ENCODE peak calls at places on chromosomes 2 and 18, in four cellular contexts. O is adrenal gland, B is pancreas, L is foreskin keratinocyte. W is an unnamed sample. For H3K4me1, the result is how much of the 10 kb centered on the place peaks cover.

GRCh38 chr2:173764094-173764493 is 201.1 kb downstream of the SP3 start:
- DNase-seq in O (no peak), B (no peak), L (no peak), W (no peak)

GRCh38 chr2:28477087-28477486 is 18.8 kb upstream of the PLB1 start:
- DNase-seq in O (no peak), B (no peak), L (no peak), W (no peak)

GRCh38 chr2:166361351-166362153 is 14.2 kb downstream of the SCN9A start:
- DNase-seq in O (no peak), B (no peak), L (no peak), W (peak)

GRCh38 chr2:68766378-68766845 is 31.8 kb downstream of the ARHGAP25 start:
- DNase-seq in O (peak), B (no peak), L (peak), W (peak)

GRCh38 chr2:133167990-133168389 is 400.3 kb downstream of the NCKAP5 start:
- DNase-seq in O (no peak), B (no peak), L (no peak), W (no peak)

GRCh38 chr18:45423664-45424063 is 191.6 kb upstream of the SLC14A2 start:
- DNase-seq in O (no peak), B (no peak), L (no peak), W (no peak)

GRCh38 chr2:239348563-239349447 is 52.0 kb downstream of the HDAC4 start:
- DNase-seq in O (no peak), B (no peak), L (no peak), W (no peak)

GRCh38 chr2:141889788-141890187 is 241.0 kb downstream of the LRP1B start:
- DNase-seq in O (no peak), B (no peak), L (no peak), W (no peak)

GRCh38 chr2:63737085-63737701 is 104.5 kb upstream of the UGP2 start:
- DNase-seq in O (peak), B (no peak), L (peak), W (no peak)

GRCh38 chr18:55251186-55251995 is 292.1 kb upstream of the CCDC68 start:
- DNase-seq in O (no peak), B (no peak), L (no peak), W (peak)

GRCh38 chr2:69196327-69197117 is 183.5 kb downstream of the ANTXR1 start:
- DNase-seq in O (no peak), B (no peak), L (peak), W (no peak)

GRCh38 chr2:173076557-173077345 is 1.1 kb downstream of the MAP3K20 start:
- DNase-seq in O (peak), B (peak), L (no peak), W (peak)

GRCh38 chr2:5877360-5877759 is 185.2 kb downstream of the SOX11 start:
- DNase-seq in O (no peak), B (no peak), L (no peak), W (no peak)

GRCh38 chr2:180924078-180924477 is 56.3 kb upstream of the UBE2E3 start:
- DNase-seq in O (no peak), B (no peak), L (no peak), W (no peak)

GRCh38 chr2:48600204-48600813 is 17.3 kb upstream of the GTF2A1L start:
- DNase-seq in O (no peak), B (no peak), L (no peak), W (peak)

GRCh38 chr2:173221937-173222594 is 132.6 kb upstream of the CDCA7 start:
- DNase-seq in O (no peak), B (no peak), L (no peak), W (no peak)

GRCh38 chr2:67560818-67561221 is 163.7 kb downstream of the ETAA1 start:
- DNase-seq in O (peak), B (no peak), L (no peak), W (no peak)

GRCh38 chr18:54968807-54969206 is 9.5 kb upstream of the CCDC68 start:
- DNase-seq in O (no peak), B (no peak), L (no peak), W (no peak)

GRCh38 chr2:189579585-189579984 is 1.0 kb downstream of the SLC40A1 start:
- DNase-seq in O (peak), B (no peak), L (no peak), W (peak)

GRCh38 chr2:189578272-189578671 is 2.3 kb downstream of the SLC40A1 start:
- DNase-seq in O (no peak), B (no peak), L (no peak), W (no peak)

GRCh38 chr2:189581354-189582139 is 961 bp upstream of the SLC40A1 start:
- DNase-seq in O (peak), B (peak), L (no peak), W (peak)

GRCh38 chr2:189580662-189581353 is at the start of gene SLC40A1:
- DNase-seq in O (peak), B (peak), L (no peak), W (peak)

GRCh38 chr2:189580267-189580661 is 322 bp downstream of the SLC40A1 start:
- DNase-seq in O (peak), B (peak), L (no peak), W (peak)
- H3K4me1 ChIP-seq in O (under half), B (under half), L (under half), W (under half)

GRCh38 chr2:151808258-151809072 is 19.8 kb downstream of the ARL5A start:
- DNase-seq in O (no peak), B (no peak), L (no peak), W (peak)
- TF ChIP-seq CTCF in O (peak), B (peak), L (peak), W (peak)

GRCh38 chr18:48926420-48926857 is 24.3 kb downstream of the SMAD7 start:
- DNase-seq in O (no peak), B (no peak), L (no peak), W (no peak)
- H3K4me1 ChIP-seq in O (half or more), B (under half), L (under half), W (half or more)

DNA sequence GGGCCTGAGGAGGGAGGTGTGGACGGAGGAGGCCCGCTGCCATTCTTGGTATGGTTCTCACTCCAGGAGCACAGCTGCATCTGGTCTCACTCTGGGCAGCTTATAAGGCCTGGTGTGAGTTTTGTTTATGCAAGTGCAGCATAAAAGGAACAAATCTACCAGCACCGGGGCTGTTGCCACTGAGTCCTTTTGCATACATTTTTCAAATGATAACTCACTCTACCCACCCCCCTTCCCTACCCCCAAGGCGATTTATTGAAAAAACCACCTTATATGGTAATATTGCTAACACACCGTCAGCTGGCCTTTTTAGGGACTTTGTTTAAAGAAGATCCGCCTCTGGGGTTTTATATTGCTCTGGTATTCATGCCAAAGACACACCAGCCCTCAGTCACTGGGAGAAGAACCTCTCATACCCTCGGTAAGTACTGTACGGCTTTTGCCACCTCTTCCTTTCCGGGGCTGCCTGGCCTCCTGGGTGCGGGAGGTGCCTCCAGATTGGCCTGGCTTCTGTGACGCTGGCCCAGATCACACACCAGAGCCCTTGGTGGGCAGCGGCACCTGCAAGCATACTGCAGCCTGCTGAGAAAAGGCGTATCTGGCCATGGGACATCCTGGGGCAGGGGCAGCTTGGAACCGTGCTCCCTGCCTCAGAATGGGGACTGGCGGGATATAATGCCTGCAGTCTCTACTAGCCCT is at the start of gene ACTG2:
- DNase-seq in O (no peak), B (no peak), L (no peak), W (no peak)
- TF ChIP-seq CTCF in O (no peak), B (no peak), L (no peak), W (no peak)

GRCh38 chr2:10400568-10400977 is 47.6 kb downstream of the ODC1 start:
- DNase-seq in O (peak), B (no peak), L (no peak), W (no peak)

GRCh38 chr2:10400002-10400401 is 48.1 kb downstream of the ODC1 start:
- DNase-seq in O (no peak), B (no peak), L (no peak), W (no peak)

GRCh38 chr2:10397878-10398277 is 50.2 kb downstream of the ODC1 start:
- DNase-seq in O (no peak), B (no peak), L (no peak), W (no peak)

GRCh38 chr2:10398496-10398895 is 49.6 kb downstream of the ODC1 start:
- DNase-seq in O (peak), B (no peak), L (no peak), W (no peak)

GRCh38 chr2:10399358-10399757 is 48.8 kb downstream of the ODC1 start:
- DNase-seq in O (no peak), B (no peak), L (no peak), W (no peak)
- H3K4me1 ChIP-seq in O (under half), B (under half), L (under half), W (under half)

GRCh38 chr2:120283649-120284048 is 31.0 kb downstream of the RALB start:
- DNase-seq in O (no peak), B (no peak), L (no peak), W (peak)
- TF ChIP-seq CTCF in O (no peak), B (no peak), L (peak), W (peak)

GRCh38 chr2:233413529-233414272 is 59.4 kb downstream of the DGKD start:
- DNase-seq in O (peak), B (peak), L (peak), W (peak)

GRCh38 chr2:233416706-233417105 is 62.4 kb downstream of the DGKD start:
- DNase-seq in O (peak), B (no peak), L (no peak), W (no peak)

GRCh38 chr2:233414273-233414654 is 60.0 kb downstream of the DGKD start:
- DNase-seq in O (no peak), B (no peak), L (no peak), W (no peak)

GRCh38 chr2:233416199-233416598 is 61.9 kb downstream of the DGKD start:
- DNase-seq in O (no peak), B (no peak), L (no peak), W (no peak)

DNA sequence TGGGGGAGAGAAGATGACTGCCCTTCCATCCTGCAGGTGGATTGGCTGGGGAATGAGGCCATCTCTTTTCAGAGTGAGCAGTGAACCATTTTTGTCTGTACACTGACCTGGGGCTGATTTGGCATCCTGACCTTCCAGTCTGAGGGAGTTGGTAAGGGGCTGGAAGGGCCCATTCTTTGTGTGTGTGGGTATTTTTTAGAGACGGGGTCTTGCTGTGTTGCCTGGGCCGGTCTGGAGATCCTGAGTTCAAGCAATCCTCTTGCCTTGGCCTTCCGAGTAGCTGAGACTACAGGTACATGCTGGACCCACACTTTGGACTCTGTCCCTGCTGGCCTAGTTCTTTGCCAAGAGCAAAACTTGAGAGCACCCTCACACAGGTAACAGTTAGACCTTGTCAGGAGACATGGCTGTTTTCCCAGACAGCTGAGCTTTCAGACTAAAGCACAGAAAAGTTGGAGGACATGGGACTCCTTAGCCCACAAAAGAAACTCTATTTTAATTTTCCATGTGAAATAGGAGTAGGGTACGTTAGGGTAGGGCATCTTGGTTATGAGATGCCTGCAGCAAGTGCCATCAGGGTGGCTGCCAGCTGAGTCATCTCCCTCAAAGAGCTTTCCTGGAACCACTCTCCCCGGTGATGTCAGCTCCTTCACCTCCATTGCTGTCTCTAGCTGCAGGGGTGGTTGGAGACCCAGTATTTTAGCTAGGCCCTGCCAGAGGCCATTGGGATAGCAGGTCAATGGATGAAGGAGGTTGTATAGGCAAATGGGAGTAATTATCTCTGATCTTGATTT is 60.7 kb downstream of the DGKD start:
- DNase-seq in O (peak), B (no peak), L (no peak), W (no peak)
- H3K4me1 ChIP-seq in O (under half), B (under half), L (under half), W (under half)